ENCODE peak calls at places on chromosomes 3 and 15, in eight cellular contexts. K is GM10248; J is T-cell; A is left cardiac atrium; M is activated CD4-positive, alpha-beta T cell treated with anti-CD3 and anti-CD28 coated beads, Interleukin-2, amount 50 U/mL, for 24 hours; O is mammary epithelial cell; Y is BJ; X is lower leg skin. N is an unnamed sample.

GRCh38 chr15:95345867-95346266 is 984.6 kb upstream of the NR2F2 start:
- DNase-seq in K (no peak), J (no peak), A (no peak), M (no peak), O (no peak), Y (no peak), X (no peak), N (no peak)

GRCh38 chr3:49568965-49569364 is 14.7 kb downstream of the BSN start:
- DNase-seq in K (no peak), J (no peak), A (no peak), M (no peak), O (no peak), Y (no peak), X (no peak), N (no peak)

GRCh38 chr3:122305818-122306621 is 19.0 kb upstream of the CSTA start:
- DNase-seq in K (no peak), J (no peak), A (no peak), M (no peak), O (peak), Y (no peak), X (no peak), N (no peak)

GRCh38 chr3:63655519-63655918 is 3.0 kb downstream of the SNTN start:
- DNase-seq in K (no peak), J (no peak), A (no peak), M (no peak), O (peak), Y (peak), X (no peak), N (no peak)

GRCh38 chr3:125079675-125080045 is 23.9 kb upstream of the HEG1 start:
- DNase-seq in K (no peak), J (no peak), A (no peak), M (no peak), O (peak), Y (no peak), X (no peak), N (no peak)

GRCh38 chr3:197501496-197501878 is 54.3 kb downstream of the BDH1 start:
- DNase-seq in K (no peak), J (no peak), A (no peak), M (no peak), O (no peak), Y (no peak), X (no peak), N (no peak)

GRCh38 chr15:54884312-54884711 is 312.4 kb downstream of the RSL24D1 start:
- DNase-seq in K (no peak), J (no peak), A (no peak), M (no peak), O (no peak), Y (no peak), X (no peak), N (no peak)

GRCh38 chr3:54988302-54989022 is 60.6 kb upstream of the LRTM1 start:
- DNase-seq in K (no peak), J (no peak), A (peak), M (no peak), O (no peak), Y (peak), X (peak), N (no peak)

GRCh38 chr15:55799287-55800212 is 56.6 kb upstream of the PRTG start:
- DNase-seq in K (peak), J (no peak), A (peak), M (no peak), O (no peak), Y (no peak), X (no peak), N (peak)

GRCh38 chr3:143016321-143016972 is 15.1 kb downstream of the U2SURP start:
- DNase-seq in K (no peak), J (no peak), A (no peak), M (no peak), O (no peak), Y (no peak), X (no peak), N (no peak)

GRCh38 chr15:96330064-96330449 is 443 bp upstream of the NR2F2 start:
- DNase-seq in K (no peak), J (no peak), A (peak), M (no peak), O (peak), Y (no peak), X (no peak), N (peak)

GRCh38 chr15:31434418-31435255 is 108.0 kb downstream of the KLF13 start:
- DNase-seq in K (peak), J (peak), A (peak), M (peak), O (peak), Y (peak), X (peak), N (no peak)

GRCh38 chr3:76310059-76310458 is 524.7 kb upstream of the ZNF717 start:
- DNase-seq in K (no peak), J (no peak), A (no peak), M (no peak), O (no peak), Y (no peak), X (no peak), N (no peak)

GRCh38 chr3:125055165-125055912 is 458 bp downstream of the HEG1 start:
- DNase-seq in K (peak), J (no peak), A (peak), M (no peak), O (no peak), Y (no peak), X (no peak), N (no peak)

GRCh38 chr3:183295211-183295610 is 42.2 kb downstream of the B3GNT5 start:
- DNase-seq in K (no peak), J (peak), A (no peak), M (no peak), O (peak), Y (no peak), X (peak), N (no peak)

N was measured in H54.